ENCODE peak calls at places on chromosomes 6 and 20, in six cellular contexts. One of them, this sample, is unnamed.
A peak's percentile ranks its signal among the peaks of the same experiment; 100 is the strongest.

GRCh38 chr6:26284537-26285142 is 80.4 kb upstream of the BTN3A2 start:
- DNase-seq in GM12878: peak; percentile 47
- DNase-seq in stomach: peak; percentile 55
- DNase-seq in breast epithelium: peak; percentile 58
- DNase-seq in prostate gland: peak; percentile 58
- DNase-seq in GM12891: no peak
- DNase-seq in this sample: peak; percentile 69

GRCh38 chr20:19022118-19022575 is 190.3 kb upstream of the SLC24A3 start:
- DNase-seq in GM12878: no peak
- DNase-seq in stomach: no peak
- DNase-seq in breast epithelium: no peak
- DNase-seq in prostate gland: no peak
- DNase-seq in GM12891: no peak
- DNase-seq in this sample: no peak

GRCh38 chr6:105209950-105210706 is 30.3 kb upstream of the POPDC3 start:
- DNase-seq in GM12878: no peak
- DNase-seq in stomach: no peak
- DNase-seq in breast epithelium: no peak
- DNase-seq in prostate gland: no peak
- DNase-seq in GM12891: no peak
- DNase-seq in this sample: no peak

GRCh38 chr6:168000198-168001036 is 2.9 kb downstream of the KIF25 start:
- DNase-seq in GM12878: no peak
- DNase-seq in stomach: no peak
- DNase-seq in breast epithelium: no peak
- DNase-seq in prostate gland: no peak
- DNase-seq in GM12891: no peak
- DNase-seq in this sample: no peak

GRCh38 chr20:48339147-48339985 is 488.4 kb downstream of the PREX1 start:
- DNase-seq in GM12878: peak; percentile 63
- DNase-seq in stomach: no peak
- DNase-seq in breast epithelium: no peak
- DNase-seq in prostate gland: peak; percentile 12
- DNase-seq in GM12891: no peak
- DNase-seq in this sample: peak; percentile 22

GRCh38 chr6:54010340-54011276 is 100.6 kb upstream of the MLIP start:
- DNase-seq in GM12878: no peak
- DNase-seq in stomach: no peak
- DNase-seq in breast epithelium: no peak
- DNase-seq in prostate gland: no peak
- DNase-seq in GM12891: no peak
- DNase-seq in this sample: no peak

GRCh38 chr6:134921980-134922313 is 28.0 kb downstream of the ALDH8A1 start:
- DNase-seq in GM12878: no peak
- DNase-seq in stomach: no peak
- DNase-seq in breast epithelium: no peak
- DNase-seq in prostate gland: no peak
- DNase-seq in GM12891: no peak
- DNase-seq in this sample: no peak

GRCh38 chr6:109237986-109238329 is 142.7 kb downstream of the CEP57L1 start:
- DNase-seq in GM12878: no peak
- DNase-seq in stomach: no peak
- DNase-seq in breast epithelium: no peak
- DNase-seq in prostate gland: no peak
- DNase-seq in GM12891: no peak
- DNase-seq in this sample: no peak

GRCh38 chr6:28953039-28953872 is 29.5 kb upstream of the TRIM27 start:
- DNase-seq in GM12878: peak; percentile 56
- DNase-seq in stomach: no peak
- DNase-seq in breast epithelium: no peak
- DNase-seq in prostate gland: no peak
- DNase-seq in GM12891: no peak
- DNase-seq in this sample: peak; percentile 37

GRCh38 chr6:44096615-44097014 is 30.6 kb downstream of the MRPL14 start:
- DNase-seq in GM12878: peak; percentile 27
- DNase-seq in stomach: peak; percentile 83
- DNase-seq in breast epithelium: peak; percentile 81
- DNase-seq in prostate gland: peak; percentile 67
- DNase-seq in GM12891: peak; percentile 74
- DNase-seq in this sample: peak; percentile 81

GRCh38 chr6:28824793-28825731 is 98.7 kb downstream of the TRIM27 start:
- DNase-seq in GM12878: no peak
- DNase-seq in stomach: no peak
- DNase-seq in breast epithelium: no peak
- DNase-seq in prostate gland: no peak
- DNase-seq in GM12891: no peak
- DNase-seq in this sample: no peak

GRCh38 chr6:88013554-88013953 is 34.1 kb upstream of the SPACA1 start:
- DNase-seq in GM12878: no peak
- DNase-seq in stomach: no peak
- DNase-seq in breast epithelium: no peak
- DNase-seq in prostate gland: no peak
- DNase-seq in GM12891: no peak
- DNase-seq in this sample: no peak

GRCh38 chr20:4836935-4837334 is 115.2 kb downstream of the PRND start:
- DNase-seq in GM12878: no peak
- DNase-seq in stomach: no peak
- DNase-seq in breast epithelium: no peak
- DNase-seq in prostate gland: no peak
- DNase-seq in GM12891: no peak
- DNase-seq in this sample: no peak
- TF ChIP-seq POLR2A in GM12878: no peak
- TF ChIP-seq POLR2A in stomach: no peak
- TF ChIP-seq POLR2A in breast epithelium: no peak
- TF ChIP-seq POLR2A in prostate gland: no peak
- TF ChIP-seq POLR2A in GM12891: no peak
- TF ChIP-seq POLR2A in this sample: no peak

GRCh38 chr6:130893277-130893676 is 66.1 kb downstream of the SMLR1 start:
- DNase-seq in GM12878: no peak
- DNase-seq in stomach: no peak
- DNase-seq in breast epithelium: no peak
- DNase-seq in prostate gland: no peak
- DNase-seq in GM12891: no peak
- DNase-seq in this sample: no peak
- TF ChIP-seq POLR2AphosphoS5 in GM12878: no peak
- TF ChIP-seq POLR2AphosphoS5 in stomach: no peak
- TF ChIP-seq POLR2AphosphoS5 in breast epithelium: no peak
- TF ChIP-seq POLR2AphosphoS5 in prostate gland: no peak
- TF ChIP-seq POLR2AphosphoS5 in GM12891: no peak
- TF ChIP-seq POLR2AphosphoS5 in this sample: no peak

DNA sequence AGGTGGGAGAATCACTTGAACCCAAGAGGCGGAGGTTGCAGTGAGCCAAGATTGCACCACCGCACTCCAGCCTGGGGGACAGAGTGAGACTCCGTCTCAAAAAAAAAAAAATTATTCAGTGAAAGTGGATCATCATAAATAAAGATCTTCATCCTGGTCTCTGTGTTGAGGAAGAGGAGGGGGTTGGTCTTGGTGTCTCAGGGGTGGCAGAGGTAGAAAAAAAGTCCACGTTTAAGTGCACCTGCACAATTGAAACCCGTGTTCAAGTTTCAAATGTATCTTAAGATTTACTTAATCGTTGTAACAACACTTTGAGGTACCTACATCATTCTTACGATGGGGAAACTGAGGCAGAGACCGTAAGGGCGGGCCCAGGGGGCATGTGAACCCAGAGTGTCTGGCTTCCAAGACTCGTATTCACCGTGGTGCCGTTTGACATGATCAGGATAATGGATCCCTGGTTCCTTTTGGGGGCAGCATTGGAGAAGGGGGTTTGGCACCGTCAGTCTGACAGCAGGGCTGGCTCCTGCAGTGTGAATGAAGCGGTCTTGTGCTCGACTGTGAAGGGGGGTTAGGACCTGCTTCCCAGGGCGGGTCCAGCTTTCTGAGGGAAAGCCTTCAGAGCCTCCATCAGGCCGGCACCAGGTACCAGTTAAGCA is 32.9 kb upstream of the ID1 start:
- DNase-seq in GM12878: no peak
- DNase-seq in stomach: no peak
- DNase-seq in breast epithelium: no peak
- DNase-seq in prostate gland: no peak
- DNase-seq in GM12891: no peak
- DNase-seq in this sample: no peak
- TF ChIP-seq POLR2A in GM12878: peak; percentile 17
- TF ChIP-seq POLR2A in stomach: no peak
- TF ChIP-seq POLR2A in breast epithelium: no peak
- TF ChIP-seq POLR2A in prostate gland: no peak
- TF ChIP-seq POLR2A in GM12891: no peak
- TF ChIP-seq POLR2A in this sample: no peak

DNA sequence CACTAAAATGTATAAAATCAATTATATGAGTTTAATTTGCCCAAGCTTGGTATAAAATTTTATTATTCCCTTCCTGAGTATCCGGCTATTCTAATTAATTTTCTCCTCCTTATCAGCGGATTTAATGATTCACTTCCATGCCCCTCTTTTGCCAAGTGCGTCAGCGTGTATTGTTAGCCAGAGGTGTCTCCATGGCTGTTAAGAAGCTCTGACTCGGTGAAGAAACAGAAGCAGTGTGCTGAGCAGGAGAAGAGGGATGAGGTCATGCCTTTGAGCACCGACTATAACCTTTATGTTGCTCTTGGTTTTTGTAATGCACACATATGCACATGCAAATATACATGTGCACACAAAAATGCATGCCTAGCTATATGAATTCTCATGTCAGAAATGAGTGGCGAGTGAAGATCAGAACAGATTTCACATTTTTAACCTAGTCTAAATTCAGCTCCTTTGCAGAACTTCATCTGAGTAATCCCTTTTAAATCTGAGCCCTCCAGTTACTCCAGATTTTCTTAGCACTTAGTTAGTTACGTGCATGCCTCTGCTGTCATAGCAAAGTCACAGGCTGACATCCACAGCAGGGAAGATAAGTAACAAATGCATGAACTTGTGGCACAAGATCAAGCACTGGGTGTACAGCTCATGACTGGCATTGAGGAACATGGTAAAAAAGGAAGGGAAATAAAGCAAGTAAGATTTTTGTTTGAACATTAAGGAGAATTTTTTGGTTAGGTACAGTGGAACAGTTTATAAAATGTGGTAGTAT is 24.3 kb downstream of the HTR1E start:
- DNase-seq in GM12878: no peak
- DNase-seq in stomach: no peak
- DNase-seq in breast epithelium: no peak
- DNase-seq in prostate gland: no peak
- DNase-seq in GM12891: no peak
- DNase-seq in this sample: no peak
- TF ChIP-seq POLR2AphosphoS5 in GM12878: no peak
- TF ChIP-seq POLR2AphosphoS5 in stomach: no peak
- TF ChIP-seq POLR2AphosphoS5 in breast epithelium: no peak
- TF ChIP-seq POLR2AphosphoS5 in prostate gland: no peak
- TF ChIP-seq POLR2AphosphoS5 in GM12891: no peak
- TF ChIP-seq POLR2AphosphoS5 in this sample: no peak

DNA sequence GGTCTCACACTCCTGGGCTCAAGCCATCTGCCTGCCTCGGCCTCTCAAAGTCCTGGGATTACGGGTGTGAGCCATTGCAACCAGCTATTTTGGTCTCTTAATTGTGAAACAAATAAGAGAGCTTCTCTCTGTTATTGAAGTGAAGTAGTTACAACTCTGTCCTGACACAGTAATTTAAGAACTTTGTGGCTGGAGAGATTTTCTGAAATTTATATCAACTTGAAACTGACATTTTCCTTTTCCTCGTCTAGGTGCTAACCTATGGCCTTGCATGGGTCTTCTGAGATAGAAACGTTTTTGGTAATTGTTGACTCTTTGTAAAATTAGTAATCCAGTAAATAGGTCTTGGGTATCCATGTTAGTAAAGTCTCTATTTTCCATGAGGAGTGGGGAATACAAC is 122.1 kb upstream of the DOK5 start:
- DNase-seq in GM12878: no peak
- DNase-seq in stomach: no peak
- DNase-seq in breast epithelium: no peak
- DNase-seq in prostate gland: no peak
- DNase-seq in GM12891: no peak
- DNase-seq in this sample: no peak
- TF ChIP-seq POLR2A in GM12878: no peak
- TF ChIP-seq POLR2A in stomach: no peak
- TF ChIP-seq POLR2A in breast epithelium: no peak
- TF ChIP-seq POLR2A in prostate gland: no peak
- TF ChIP-seq POLR2A in GM12891: no peak
- TF ChIP-seq POLR2A in this sample: no peak

DNA sequence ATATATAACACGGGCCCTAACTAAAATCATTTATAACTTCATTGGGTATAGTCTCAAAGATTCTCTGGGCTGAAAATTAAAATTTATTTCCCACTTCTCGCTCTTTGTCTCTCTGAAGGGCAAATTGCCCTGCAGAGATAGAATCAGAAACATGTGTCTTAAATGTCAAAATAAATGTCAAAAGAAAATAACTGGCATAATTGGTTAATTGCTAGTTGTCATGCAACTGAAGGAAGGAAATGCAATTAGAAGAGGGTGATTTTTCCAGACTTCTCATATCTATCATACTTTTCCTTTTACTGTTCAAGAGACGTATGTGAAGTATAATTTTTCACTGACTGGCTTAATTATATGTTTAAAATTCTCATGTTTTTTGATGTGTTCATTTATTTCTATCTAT is 80.3 kb upstream of the HMGCLL1 start:
- DNase-seq in GM12878: no peak
- DNase-seq in stomach: no peak
- DNase-seq in breast epithelium: no peak
- DNase-seq in prostate gland: no peak
- DNase-seq in GM12891: no peak
- DNase-seq in this sample: no peak
- TF ChIP-seq POLR2AphosphoS5 in GM12878: no peak
- TF ChIP-seq POLR2AphosphoS5 in stomach: no peak
- TF ChIP-seq POLR2AphosphoS5 in breast epithelium: no peak
- TF ChIP-seq POLR2AphosphoS5 in prostate gland: no peak
- TF ChIP-seq POLR2AphosphoS5 in GM12891: no peak
- TF ChIP-seq POLR2AphosphoS5 in this sample: no peak

DNA sequence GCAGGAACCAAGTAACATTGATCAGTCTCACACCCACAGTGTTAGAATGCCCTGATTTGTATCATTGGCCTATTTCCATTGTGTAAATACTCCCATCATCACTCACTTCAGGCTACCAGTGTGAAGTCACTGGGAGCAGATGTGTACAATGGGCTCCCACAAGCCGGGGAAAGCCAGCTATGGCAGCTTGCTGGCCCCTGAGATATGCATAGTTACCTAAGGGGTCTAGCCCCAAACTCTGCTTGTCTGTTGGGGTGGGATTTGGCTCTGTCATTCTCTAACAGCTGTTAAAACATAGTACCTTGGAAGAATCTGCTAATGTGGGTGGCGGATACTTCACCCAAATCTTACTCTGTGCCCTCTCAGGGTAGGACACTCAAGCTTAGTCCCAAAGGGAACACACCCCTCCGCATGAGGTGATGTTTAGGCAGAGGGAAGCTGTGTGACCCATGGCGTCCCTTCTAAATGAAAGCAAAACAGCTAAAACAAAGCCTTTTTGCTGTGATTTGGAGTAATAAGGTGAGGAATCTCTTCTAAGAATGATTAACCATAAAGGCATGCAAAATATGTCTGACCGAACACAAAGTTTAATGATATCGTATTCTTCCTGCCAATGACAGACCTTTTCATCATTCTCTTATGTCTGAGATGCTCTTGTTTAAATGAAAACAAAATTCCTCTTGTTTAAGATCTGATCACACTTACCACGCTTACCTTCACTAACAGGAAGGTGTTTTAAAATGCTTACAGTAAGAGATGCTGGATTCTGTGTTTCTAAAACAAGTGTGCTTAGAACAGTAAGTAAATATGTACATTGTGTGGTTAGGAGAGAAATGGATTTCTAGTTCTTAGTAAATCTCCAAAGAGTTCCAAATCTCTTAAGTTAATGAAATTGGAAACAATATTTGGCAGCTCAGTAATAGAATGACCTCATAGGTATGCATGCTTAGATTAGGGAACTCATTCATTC is 46.0 kb upstream of the PXDC1 start:
- DNase-seq in GM12878: no peak
- DNase-seq in stomach: no peak
- DNase-seq in breast epithelium: no peak
- DNase-seq in prostate gland: no peak
- DNase-seq in GM12891: no peak
- DNase-seq in this sample: no peak
- TF ChIP-seq POLR2A in GM12878: no peak
- TF ChIP-seq POLR2A in stomach: no peak
- TF ChIP-seq POLR2A in breast epithelium: no peak
- TF ChIP-seq POLR2A in prostate gland: no peak
- TF ChIP-seq POLR2A in GM12891: no peak
- TF ChIP-seq POLR2A in this sample: no peak